ENCODE peak calls at places on chromosomes 2 and 18, in four cellular contexts. J is AG20443, N is M059J, C is SW480. Z is an unnamed sample.

GRCh38 chr18:78798402-78799175 is 181.0 kb upstream of the SALL3 start:
- DNase-seq in N (no peak), J (no peak), C (no peak), Z (no peak)

GRCh38 chr18:12254137-12254819 is at the start of gene CIDEA:
- DNase-seq in C (no peak), N (no peak), J (peak), Z (no peak)

GRCh38 chr2:168312036-168312822 is 64.8 kb upstream of the STK39 start:
- DNase-seq in N (no peak), C (no peak), J (no peak), Z (no peak)

GRCh38 chr2:106061971-106062370 is 132.1 kb downstream of the UXS1 start:
- DNase-seq in N (no peak), C (no peak), J (no peak), Z (no peak)

GRCh38 chr2:98917031-98917459 is 19.0 kb downstream of the CRACDL start:
- DNase-seq in N (peak), J (peak), C (peak), Z (peak)

GRCh38 chr2:2647156-2647555 is 316.1 kb upstream of the MYT1L start:
- DNase-seq in C (peak), J (no peak), N (peak), Z (no peak)

GRCh38 chr18:79439201-79440023 is 43.7 kb downstream of the NFATC1 start:
- DNase-seq in N (peak), C (no peak), J (peak), Z (no peak)

GRCh38 chr2:37344453-37345361 is at the start of gene QPCT:
- DNase-seq in N (peak), J (peak), C (peak), Z (no peak)

GRCh38 chr18:10973579-10974260 is 175.6 kb downstream of the PIEZO2 start:
- DNase-seq in C (no peak), N (peak), J (peak), Z (no peak)

GRCh38 chr2:183359867-183360266 is 235.6 kb downstream of the NUP35 start:
- DNase-seq in N (no peak), C (no peak), J (no peak), Z (peak)